ENCODE peak calls at places on chromosomes 5 and 9, in seven cellular contexts. P, H, Z, U, L, J and E are unnamed samples.
A peak's percentile ranks its signal among the peaks of the same experiment; 100 is the strongest.

GRCh38 chr9:36831381-36832231 is 202.5 kb downstream of the PAX5 start:
- DNase-seq in P (no peak), H (no peak), Z (no peak), U (no peak), L (no peak), J (no peak), E (no peak)

GRCh38 chr9:100359057-100359456 is 6.3 kb upstream of the TEX10 start:
- DNase-seq in P (no peak), H (no peak), Z (no peak), U (no peak), L (no peak), J (no peak), E (no peak)

GRCh38 chr9:127682351-127683136 is 24.2 kb upstream of the CFAP157 start:
- DNase-seq in P (no peak), H (no peak), Z (no peak), U (no peak), L (no peak), J (no peak), E (no peak)

GRCh38 chr9:121285835-121286687 is 18.1 kb downstream of the GSN start:
- DNase-seq in P (peak; percentile 56), H (no peak), Z (peak; percentile 90), U (peak; percentile 45), L (peak; percentile 71), J (peak; percentile 70), E (peak; percentile 61)

GRCh38 chr9:27179245-27179870 is 70.3 kb downstream of the TEK start:
- DNase-seq in P (peak; percentile 84), H (no peak), Z (peak; percentile 75), U (no peak), L (no peak), J (no peak), E (no peak)

GRCh38 chr5:169956126-169956525 is 24.2 kb downstream of the INSYN2B start:
- DNase-seq in P (no peak), H (no peak), Z (no peak), U (peak; percentile 59), L (no peak), J (no peak), E (no peak)

GRCh38 chr5:160905285-160905684 is 53.3 kb upstream of the ATP10B start:
- DNase-seq in P (no peak), H (no peak), Z (no peak), U (peak; percentile 65), L (no peak), J (no peak), E (no peak)

GRCh38 chr5:126975791-126976190 is 54.6 kb downstream of the MARCHF3 start:
- DNase-seq in P (no peak), H (no peak), Z (no peak), U (no peak), L (no peak), J (no peak), E (no peak)

GRCh38 chr5:107979900-107980299 is 309.2 kb upstream of the EFNA5 start:
- DNase-seq in P (no peak), H (no peak), Z (no peak), U (no peak), L (no peak), J (no peak), E (no peak)

GRCh38 chr9:89771205-89771604 is 166.4 kb downstream of the GADD45G start:
- DNase-seq in P (no peak), H (no peak), Z (no peak), U (no peak), L (no peak), J (no peak), E (no peak)

GRCh38 chr5:138706655-138707480 is 46.4 kb upstream of the CTNNA1 start:
- DNase-seq in P (peak; percentile 89), H (no peak), Z (peak; percentile 74), U (peak; percentile 24), L (peak; percentile 66), J (peak; percentile 46), E (no peak)

GRCh38 chr5:78569441-78569840 is 79.1 kb downstream of the LHFPL2 start:
- DNase-seq in P (peak; percentile 87), H (peak; percentile 9), Z (peak; percentile 54), U (no peak), L (no peak), J (no peak), E (no peak)

GRCh38 chr9:123825337-123825736 is 104.6 kb downstream of the DENND1A start:
- DNase-seq in P (peak; percentile 53), H (no peak), Z (peak; percentile 20), U (peak; percentile 65), L (peak; percentile 84), J (no peak), E (no peak)

DNA sequence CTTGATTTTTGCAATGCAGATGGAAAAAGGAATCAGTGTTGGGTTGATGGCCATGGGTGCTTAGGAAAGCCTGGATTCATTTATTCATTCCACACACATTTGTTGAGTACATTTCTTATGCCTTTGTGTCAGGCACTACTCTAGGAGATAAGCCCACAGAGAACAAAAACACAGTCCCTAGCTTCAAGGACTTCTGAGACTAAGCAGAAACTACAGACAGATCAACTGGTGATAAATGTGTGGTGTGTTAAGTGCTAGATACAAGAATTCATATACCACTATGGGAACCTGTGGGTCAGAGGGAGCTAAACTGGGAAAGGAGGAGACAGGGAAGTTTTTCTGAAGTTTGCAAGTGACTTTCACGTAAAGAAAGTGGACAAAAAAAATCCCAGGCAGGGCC is 119.9 kb downstream of the CEMIP2 start:
- DNase-seq in P (no peak), H (no peak), Z (peak; percentile 70), U (no peak), L (no peak), J (no peak), E (no peak)
- H3K4ac ChIP-seq in P (no peak overlapping the region), H (no peak overlapping the region), Z (no peak overlapping the region), U (no peak overlapping the region), L (no peak overlapping the region), J (no peak overlapping the region), E (no peak overlapping the region)

GRCh38 chr9:80867731-80868130 is 821.6 kb downstream of the TLE1 start:
- DNase-seq in P (peak; percentile 72), H (no peak), Z (no peak), U (no peak), L (no peak), J (no peak), E (no peak)
- H3K4ac ChIP-seq in P (no peak overlapping the region), H (no peak overlapping the region), Z (no peak overlapping the region), U (no peak overlapping the region), L (no peak overlapping the region), J (no peak overlapping the region), E (no peak overlapping the region)

GRCh38 chr5:93192683-93193082 is 388.3 kb downstream of the NR2F1-AS1 start:
- DNase-seq in P (no peak), H (no peak), Z (no peak), U (no peak), L (peak; percentile 13), J (no peak), E (no peak)
- H3K4ac ChIP-seq in P (peak overlapping the region; percentile 94), H (no peak overlapping the region), Z (peak overlapping the region; percentile 39), U (no peak overlapping the region), L (no peak overlapping the region), J (no peak overlapping the region), E (no peak overlapping the region)

GRCh38 chr5:131745155-131745554 is 51.7 kb downstream of the FNIP1 start:
- DNase-seq in P (no peak), H (no peak), Z (no peak), U (no peak), L (no peak), J (no peak), E (no peak)

GRCh38 chr5:131749138-131749537 is 47.7 kb downstream of the FNIP1 start:
- DNase-seq in P (peak; percentile 86), H (no peak), Z (peak; percentile 32), U (no peak), L (no peak), J (no peak), E (no peak)

GRCh38 chr5:131747180-131748105 is 49.4 kb downstream of the FNIP1 start:
- DNase-seq in P (peak; percentile 48), H (no peak), Z (peak; percentile 50), U (no peak), L (no peak), J (no peak), E (no peak)

GRCh38 chr5:131745594-131746175 is 51.1 kb downstream of the FNIP1 start:
- DNase-seq in P (peak; percentile 20), H (no peak), Z (peak; percentile 41), U (no peak), L (no peak), J (no peak), E (no peak)

GRCh38 chr5:131746423-131746822 is 50.4 kb downstream of the FNIP1 start:
- DNase-seq in P (no peak), H (no peak), Z (no peak), U (no peak), L (no peak), J (no peak), E (no peak)
- H3K4ac ChIP-seq in P (no peak overlapping the region), H (no peak overlapping the region), Z (no peak overlapping the region), U (no peak overlapping the region), L (no peak overlapping the region), J (no peak overlapping the region), E (no peak overlapping the region)

GRCh38 chr9:5449521-5450359 is 602 bp upstream of the CD274 start:
- DNase-seq in P (no peak), H (no peak), Z (no peak), U (peak; percentile 43), L (no peak), J (no peak), E (no peak)

GRCh38 chr9:5452286-5452609 is 1.9 kb downstream of the CD274 start:
- DNase-seq in P (no peak), H (no peak), Z (no peak), U (no peak), L (no peak), J (no peak), E (no peak)

GRCh38 chr9:5448461-5448860 is 1.9 kb upstream of the CD274 start:
- DNase-seq in P (no peak), H (no peak), Z (no peak), U (no peak), L (no peak), J (no peak), E (no peak)

GRCh38 chr9:5448016-5448415 is 2.3 kb upstream of the CD274 start:
- DNase-seq in P (no peak), H (no peak), Z (no peak), U (no peak), L (no peak), J (no peak), E (no peak)

DNA sequence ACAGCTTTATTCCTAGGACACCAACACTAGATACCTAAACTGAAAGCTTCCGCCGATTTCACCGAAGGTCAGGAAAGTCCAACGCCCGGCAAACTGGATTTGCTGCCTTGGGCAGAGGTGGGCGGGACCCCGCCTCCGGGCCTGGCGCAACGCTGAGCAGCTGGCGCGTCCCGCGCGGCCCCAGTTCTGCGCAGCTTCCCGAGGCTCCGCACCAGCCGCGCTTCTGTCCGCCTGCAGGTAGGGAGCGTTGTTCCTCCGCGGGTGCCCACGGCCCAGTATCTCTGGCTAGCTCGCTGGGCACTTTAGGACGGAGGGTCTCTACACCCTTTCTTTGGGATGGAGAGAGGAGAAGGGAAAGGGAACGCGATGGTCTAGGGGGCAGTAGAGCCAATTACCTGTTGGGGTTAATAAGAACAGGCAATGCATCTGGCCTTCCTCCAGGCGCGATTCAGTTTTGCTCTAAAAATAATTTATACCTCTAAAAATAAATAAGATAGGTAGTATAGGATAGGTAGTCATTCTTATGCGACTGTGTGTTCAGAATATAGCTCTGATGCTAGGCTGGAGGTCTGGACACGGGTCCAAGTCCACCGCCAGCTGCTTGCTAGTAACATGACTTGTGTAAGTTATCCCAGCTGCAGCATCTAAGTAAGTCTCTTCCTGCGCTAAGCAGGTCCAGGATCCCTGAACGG is at the start of gene CD274:
- DNase-seq in P (peak; percentile 93), H (peak; percentile 61), Z (peak; percentile 93), U (peak; percentile 99), L (peak; percentile 89), J (peak; percentile 93), E (peak; percentile 86)
- H3K4ac ChIP-seq in P (peak within 1 kb of the TSS; percentile 86), H (no peak within 1 kb of the TSS), Z (no peak within 1 kb of the TSS), U (peak within 1 kb of the TSS; percentile 33), L (no peak within 1 kb of the TSS), J (no peak within 1 kb of the TSS), E (no peak within 1 kb of the TSS)